ENCODE peak calls at places on chromosomes 3 and 15, in four cellular contexts. U is K562, T is SK-N-SH, Q is GM12878. K is an unnamed sample.

GRCh38 chr3:106913111-106913698 is 464.0 kb upstream of the CCDC54 start:
- DNase-seq in Q (no peak), T (no peak), U (no peak), K (no peak)

GRCh38 chr3:196994056-196994455 is 25.4 kb upstream of the PIGZ start:
- DNase-seq in T (no peak), U (no peak), Q (no peak), K (no peak)

GRCh38 chr3:195120199-195120556 is 150.8 kb downstream of the XXYLT1 start:
- DNase-seq in Q (no peak), U (no peak), T (no peak), K (no peak)

GRCh38 chr3:50254577-50255250 is 14.2 kb upstream of the SEMA3B start:
- DNase-seq in U (no peak), Q (no peak), T (no peak), K (no peak)

GRCh38 chr15:52040167-52040900 is 21.3 kb downstream of the MAPK6 start:
- DNase-seq in T (no peak), Q (no peak), U (peak; percentile 31), K (no peak)

GRCh38 chr3:27544372-27544865 is 60.2 kb upstream of the SLC4A7 start:
- DNase-seq in Q (no peak), U (no peak), T (no peak), K (no peak)

GRCh38 chr3:47664519-47664918 is 85.9 kb upstream of the CSPG5 start:
- DNase-seq in T (peak; percentile 33), Q (no peak), U (peak; percentile 35), K (peak; percentile 14)

GRCh38 chr3:62622553-62623174 is 249.3 kb upstream of the FEZF2 start:
- DNase-seq in Q (peak; percentile 1), U (peak; percentile 34), T (peak; percentile 44), K (peak; percentile 48)

GRCh38 chr15:65783872-65784271 is 8.2 kb downstream of the DENND4A start:
- DNase-seq in T (no peak), Q (no peak), U (no peak), K (no peak)

GRCh38 chr3:155078959-155079794 is 942 bp upstream of the MME start:
- DNase-seq in Q (no peak), U (peak; percentile 32), T (peak; percentile 64), K (no peak)

GRCh38 chr3:48397767-48398681 is 26.0 kb downstream of the FBXW12 start:
- DNase-seq in U (peak; percentile 4), Q (no peak), T (peak; percentile 10), K (no peak)

GRCh38 chr15:39579487-39580116 is 1.3 kb upstream of the THBS1 start:
- DNase-seq in T (no peak), U (no peak), Q (no peak), K (peak; percentile 88)

GRCh38 chr3:13080591-13080990 is 7.4 kb upstream of the IQSEC1 start:
- DNase-seq in U (no peak), Q (no peak), T (no peak), K (no peak)

GRCh38 chr3:156035158-156035557 is 85.2 kb upstream of the KCNAB1 start:
- DNase-seq in T (no peak), Q (no peak), U (no peak), K (no peak)

GRCh38 chr3:146503459-146504202 is 34.3 kb upstream of the PLSCR2 start:
- DNase-seq in U (no peak), Q (peak; percentile 62), T (no peak), K (peak; percentile 25)

DNA sequence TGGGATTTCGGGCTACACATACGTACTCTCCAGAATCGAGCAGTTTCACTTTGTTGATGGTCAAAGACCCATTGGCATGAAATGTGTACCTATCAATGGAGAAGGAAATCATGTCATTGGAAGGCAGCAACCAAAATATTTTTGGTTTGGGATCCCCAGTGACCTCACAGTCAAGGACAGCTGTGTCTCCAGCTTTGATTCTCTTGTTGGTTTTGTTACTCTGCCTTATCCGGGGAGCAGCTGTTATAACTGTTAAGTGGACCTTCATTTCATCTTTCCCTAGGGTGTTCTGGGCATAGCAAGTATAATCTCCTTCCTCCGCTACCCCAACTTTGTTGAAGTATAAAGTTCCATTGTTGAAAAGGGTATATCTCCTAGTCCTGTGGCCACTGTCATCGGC is 23.0 kb downstream of the IGSF10 start:
- DNase-seq in Q (no peak), T (no peak), U (no peak), K (no peak)
- TF ChIP-seq ZBTB33 in Q (no peak), T (no peak), U (no peak), K (no peak)

DNA sequence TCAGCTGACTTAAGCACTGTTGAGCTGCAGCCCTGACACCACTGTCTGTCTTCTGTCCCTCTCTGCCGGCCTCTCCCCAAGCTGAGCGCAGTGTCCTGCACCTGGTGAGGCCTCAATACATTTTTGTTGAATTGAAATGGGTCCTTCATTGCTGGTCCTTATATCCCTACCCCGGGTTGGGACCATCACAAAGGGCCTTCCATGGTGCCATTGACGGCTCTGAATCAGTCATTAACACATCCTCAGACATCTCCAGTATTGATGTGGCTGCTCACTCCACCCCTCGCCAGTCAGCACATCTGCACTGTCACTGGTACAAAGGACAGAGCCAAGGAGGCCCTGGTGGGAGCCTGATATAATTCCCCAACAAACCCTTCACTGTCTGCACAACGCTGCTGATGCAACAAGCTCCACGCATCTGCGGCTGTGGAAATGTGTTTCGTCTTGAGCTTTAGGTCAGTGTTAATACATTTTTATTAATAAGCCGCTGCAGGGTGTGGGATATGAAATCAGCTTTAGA is 191.6 kb upstream of the TOPAZ1 start:
- DNase-seq in U (no peak), Q (no peak), T (no peak), K (no peak)
- TF ChIP-seq USF2 in U (no peak), Q (no peak), T (no peak), K (no peak)

GRCh38 chr3:185084883-185085282 is 68.0 kb downstream of the C3orf70 start:
- DNase-seq in Q (no peak), U (no peak), T (no peak), K (no peak)
- TF ChIP-seq ZBTB33 in Q (no peak), U (no peak), T (no peak), K (no peak)

GRCh38 chr3:64098686-64099085 is 75.4 kb upstream of the PSMD6 start:
- DNase-seq in Q (no peak), T (no peak), U (no peak), K (no peak)
- TF ChIP-seq USF2 in Q (no peak), T (no peak), U (no peak), K (no peak)

DNA sequence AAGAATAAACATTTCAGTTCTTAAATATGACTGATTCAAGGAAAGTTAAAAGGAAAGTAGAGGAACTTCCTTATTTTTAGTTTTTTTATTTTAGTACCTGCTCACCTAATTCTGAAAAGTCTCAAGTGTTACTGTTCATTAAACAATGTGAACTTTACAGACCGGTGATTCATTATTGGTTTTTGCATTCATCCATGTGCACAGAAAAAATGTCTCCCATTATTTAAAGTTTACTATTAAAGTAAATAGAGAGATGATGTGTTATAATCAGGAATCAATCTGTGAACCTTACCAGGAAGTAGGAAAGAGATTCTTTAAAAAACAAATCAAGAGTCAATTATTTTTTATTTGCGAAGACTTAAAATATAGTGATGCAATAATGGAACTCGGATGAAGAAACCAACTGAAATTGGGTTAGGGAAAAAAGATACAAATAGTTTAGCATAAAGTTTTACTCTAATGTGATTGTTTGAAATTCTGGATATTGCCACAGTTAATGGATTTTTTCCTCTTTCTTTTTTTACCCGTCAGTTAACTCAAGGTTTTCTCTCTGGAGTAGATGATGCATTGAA is 119.4 kb upstream of the SAMMSON start:
- DNase-seq in Q (no peak), T (no peak), U (no peak), K (no peak)
- TF ChIP-seq ZBTB33 in Q (no peak), T (no peak), U (no peak), K (no peak)

DNA sequence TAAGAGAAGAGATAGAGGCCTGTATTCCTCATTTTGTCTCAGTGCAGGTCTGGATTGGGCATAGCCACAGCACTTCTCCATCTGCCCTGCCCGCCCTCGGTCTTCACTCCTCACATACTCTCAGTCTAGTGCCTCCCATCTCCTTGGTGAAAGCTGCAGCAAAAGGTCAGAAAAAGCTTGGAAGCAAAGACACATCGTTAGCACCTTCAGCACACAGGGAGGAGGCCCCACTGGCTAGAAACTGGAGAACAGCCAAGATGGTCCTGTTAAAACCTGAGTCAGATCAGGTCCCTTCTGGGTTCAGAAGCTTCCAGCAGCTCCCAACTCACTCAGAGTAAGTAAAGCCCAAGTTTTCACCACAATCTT is 1.6 kb upstream of the KLF15 start:
- DNase-seq in Q (no peak), T (no peak), U (no peak), K (no peak)
- TF ChIP-seq USF2 in Q (no peak), T (no peak), U (no peak), K (no peak)